ENCODE peak calls at places on chromosomes 6 and 20, in five cellular contexts. T, D, X, B and U are unnamed samples.
A peak's percentile ranks its signal among the peaks of the same experiment; 100 is the strongest.

GRCh38 chr20:17549131-17549530 is 18.0 kb upstream of the BFSP1 start:
- DNase-seq in B (no peak), D (no peak), T (no peak), X (no peak), U (no peak)

GRCh38 chr6:54718541-54719023 is 128.0 kb upstream of the FAM83B start:
- DNase-seq in T (no peak), D (no peak), X (no peak), B (no peak), U (no peak)

GRCh38 chr6:38160831-38161230 is 341.3 kb downstream of the ZFAND3 start:
- DNase-seq in B (no peak), D (no peak), T (no peak), X (no peak), U (no peak)

GRCh38 chr20:50460608-50461268 is 49.4 kb upstream of the PTPN1 start:
- DNase-seq in X (peak; percentile 91), T (peak; percentile 86), B (no peak), D (peak; percentile 84), U (peak; percentile 86)

GRCh38 chr20:43751167-43752050 is 24.6 kb upstream of the GTSF1L start:
- DNase-seq in D (no peak), T (no peak), B (peak; percentile 99), X (no peak), U (no peak)

GRCh38 chr6:169978615-169979161 is 227.3 kb downstream of the ERMARD start:
- DNase-seq in B (no peak), D (no peak), T (no peak), X (no peak), U (no peak)

GRCh38 chr6:12977851-12978250 is 261.3 kb downstream of the PHACTR1 start:
- DNase-seq in D (no peak), B (no peak), T (no peak), X (no peak), U (no peak)

GRCh38 chr6:130020892-130021483 is 2.6 kb downstream of the L3MBTL3 start:
- DNase-seq in T (peak; percentile 86), X (peak; percentile 81), D (peak; percentile 93), B (peak; percentile 72), U (peak; percentile 58)

GRCh38 chr6:164344801-164345291 is 930.3 kb downstream of the QKI start:
- DNase-seq in X (no peak), D (no peak), T (no peak), B (no peak), U (no peak)

DNA sequence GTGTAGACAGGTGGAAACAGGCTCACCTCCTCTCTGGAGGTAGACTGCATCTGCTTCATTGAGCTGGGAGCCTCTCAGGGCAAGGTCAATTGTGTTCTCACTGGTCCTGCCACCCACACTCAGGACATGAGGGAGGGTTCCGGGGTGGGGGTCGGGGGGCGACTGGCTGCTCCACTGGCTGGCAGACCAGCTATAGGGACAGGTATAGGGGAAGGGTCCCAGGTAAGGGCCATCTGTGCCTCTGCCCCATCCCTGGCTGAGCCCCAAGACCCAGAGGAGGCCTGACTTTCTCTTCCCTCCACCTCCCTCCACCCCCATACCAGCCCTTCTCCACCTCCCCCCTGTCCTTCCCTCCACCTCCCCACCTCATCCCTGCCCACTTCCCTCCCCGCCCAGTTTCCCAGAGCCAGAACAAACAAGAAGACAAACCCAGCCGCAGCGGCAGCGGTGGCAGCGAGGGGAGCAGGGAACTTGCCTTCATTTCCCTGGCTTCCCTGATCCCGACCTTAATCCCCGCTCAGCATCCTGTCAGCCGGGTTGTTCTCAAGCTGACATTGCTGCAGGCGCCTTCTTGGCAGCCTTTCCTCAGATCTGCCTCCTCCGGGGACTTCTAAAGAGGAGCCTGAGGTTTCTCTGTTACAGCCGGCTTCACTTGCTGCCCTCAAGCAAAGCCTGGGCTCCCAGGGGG is 18.3 kb upstream of the FOXP4 start:
- DNase-seq in B (no peak), X (peak; percentile 41), D (peak; percentile 48), T (no peak), U (no peak)
- TF ChIP-seq MYC in B (no peak), X (no peak), D (no peak), T (no peak), U (no peak)

DNA sequence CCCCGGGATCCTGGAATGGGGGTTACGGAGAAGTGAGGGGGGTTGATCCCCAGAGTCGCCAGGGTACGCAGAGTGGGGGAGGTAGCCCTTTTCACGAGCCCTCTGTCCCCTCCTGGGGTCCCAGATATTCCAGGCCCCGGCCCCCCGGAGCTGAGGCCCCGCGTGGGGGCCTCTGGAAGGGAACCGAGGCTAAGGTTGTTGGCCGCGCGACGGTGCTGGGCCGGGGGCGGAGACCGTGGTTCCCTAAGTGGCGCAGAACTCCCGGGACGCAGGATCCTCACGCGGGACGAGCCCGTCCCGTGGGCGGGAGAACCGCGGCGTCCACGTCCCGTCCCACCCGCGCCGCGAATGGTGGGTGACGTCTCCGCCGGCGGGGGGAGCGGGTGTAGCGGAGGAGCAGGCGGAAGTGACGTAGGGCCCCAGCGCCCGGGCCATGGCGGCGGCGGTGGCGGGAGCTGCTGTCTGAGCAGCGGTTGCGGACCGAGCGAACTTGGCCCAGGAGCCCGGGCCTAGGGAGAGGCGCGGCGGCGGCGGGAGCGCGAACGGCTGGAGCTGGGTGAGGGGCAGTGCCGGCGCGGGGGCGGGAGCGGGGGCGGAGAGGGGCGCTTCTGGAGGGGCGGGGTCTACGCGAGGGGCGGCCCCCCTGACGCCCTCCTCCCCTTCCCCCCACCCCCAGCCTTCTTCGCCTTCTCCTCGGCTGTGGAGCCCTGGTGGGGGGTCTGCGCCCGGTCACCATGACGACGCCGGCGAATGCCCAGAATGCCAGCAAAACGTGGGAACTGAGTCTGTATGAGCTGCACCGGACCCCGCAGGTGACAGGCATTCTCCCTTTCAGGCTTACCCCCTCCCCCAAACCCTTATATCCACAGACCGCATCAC is at the start of gene RING1:
- DNase-seq in B (no peak), D (peak; percentile 79), X (peak; percentile 59), T (peak; percentile 57), U (peak; percentile 97)
- H3K4me1 ChIP-seq in B (peaks cover 25% of the 10 kb centered on the region), D (peaks cover 28% of the 10 kb centered on the region), X (peaks cover 58% of the 10 kb centered on the region), T (peaks cover 38% of the 10 kb centered on the region), U (peaks cover 63% of the 10 kb centered on the region)

DNA sequence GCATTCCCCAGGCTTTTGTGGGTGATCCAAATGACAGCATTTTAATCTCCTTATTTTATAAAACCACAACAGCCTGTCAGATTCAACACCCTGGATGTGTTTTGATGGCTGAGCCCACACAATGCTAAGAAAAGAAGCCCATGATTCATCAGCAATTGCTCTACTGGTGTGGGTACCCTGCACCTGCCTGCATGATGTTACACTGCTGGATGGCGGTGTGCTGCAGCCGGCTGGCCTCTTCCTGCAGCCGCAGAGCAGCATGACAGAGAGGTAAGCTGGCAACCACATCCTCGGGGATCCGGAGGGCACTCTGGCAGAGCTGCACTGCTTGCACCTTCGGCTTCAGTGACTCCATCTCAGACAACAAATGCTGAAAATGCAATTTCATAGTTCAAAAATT is 327.5 kb downstream of the SYNE1 start:
- DNase-seq in T (no peak), B (no peak), X (no peak), D (no peak), U (no peak)
- TF ChIP-seq MYC in T (no peak), B (no peak), X (no peak), D (no peak), U (no peak)

GRCh38 chr6:36971926-36972673 is 13.9 kb downstream of the MTCH1 start:
- DNase-seq in T (no peak), B (no peak), X (no peak), D (no peak), U (no peak)
- H3K4me1 ChIP-seq in T (no peaks in the 10 kb centered on the region), B (no peaks in the 10 kb centered on the region), X (no peaks in the 10 kb centered on the region), D (no peaks in the 10 kb centered on the region), U (peaks cover 3% of the 10 kb centered on the region)

GRCh38 chr6:141540207-141540606 is 592.5 kb upstream of the GJE1 start:
- DNase-seq in B (no peak), X (no peak), T (no peak), D (no peak), U (no peak)

GRCh38 chr6:141541766-141542324 is 590.9 kb upstream of the GJE1 start:
- DNase-seq in D (peak; percentile 44), X (no peak), T (no peak), B (no peak), U (no peak)

GRCh38 chr6:141539617-141540016 is 593.1 kb upstream of the GJE1 start:
- DNase-seq in X (no peak), D (no peak), B (no peak), T (no peak), U (no peak)
- TF ChIP-seq MYC in X (no peak), D (no peak), B (no peak), T (no peak), U (no peak)

GRCh38 chr6:159972506-159973268 is 3.8 kb downstream of the IGF2R start:
- DNase-seq in X (no peak), B (no peak), D (no peak), T (no peak), U (no peak)

GRCh38 chr6:159974932-159975331 is 6.0 kb downstream of the IGF2R start:
- DNase-seq in X (no peak), T (no peak), D (no peak), B (no peak), U (no peak)

GRCh38 chr6:159971341-159972178 is 2.7 kb downstream of the IGF2R start:
- DNase-seq in D (no peak), B (no peak), T (no peak), X (no peak), U (no peak)

GRCh38 chr6:159973951-159974350 is 5.1 kb downstream of the IGF2R start:
- DNase-seq in T (peak; percentile 30), X (peak; percentile 64), B (no peak), D (no peak), U (peak; percentile 84)

DNA sequence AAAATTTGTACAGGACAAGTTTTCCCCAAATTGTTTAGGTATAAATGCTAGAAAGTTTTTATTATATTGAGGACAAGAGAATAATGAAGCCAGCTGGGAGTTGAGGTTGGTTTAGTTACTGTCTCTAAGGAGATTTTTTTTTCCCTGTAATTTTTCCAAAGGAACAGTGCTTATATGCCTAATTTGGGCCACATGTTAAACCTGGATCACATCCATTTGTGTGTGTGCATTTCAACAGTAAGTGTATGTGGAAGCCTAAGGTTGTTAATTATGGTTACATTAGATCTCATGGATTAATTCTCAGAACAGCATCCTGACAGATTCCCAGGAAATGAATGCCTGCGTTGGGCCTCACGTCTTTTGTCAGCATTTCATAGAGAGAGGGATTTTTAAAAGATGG is 4.5 kb downstream of the IGF2R start:
- DNase-seq in B (no peak), X (no peak), D (no peak), T (no peak), U (no peak)
- H3K4me1 ChIP-seq in B (peaks cover 21% of the 10 kb centered on the region), X (peaks cover 74% of the 10 kb centered on the region), D (peaks cover 8% of the 10 kb centered on the region), T (peaks cover 27% of the 10 kb centered on the region), U (peaks cover 68% of the 10 kb centered on the region)

GRCh38 chr20:21516180-21516567 is 2.3 kb upstream of the NKX2-2 start:
- DNase-seq in X (no peak), T (no peak), D (no peak), B (no peak), U (no peak)

GRCh38 chr20:21519136-21519584 is 5.3 kb upstream of the NKX2-2 start:
- DNase-seq in X (no peak), B (no peak), T (no peak), D (no peak), U (no peak)

GRCh38 chr20:21517566-21518277 is 3.9 kb upstream of the NKX2-2 start:
- DNase-seq in B (no peak), X (no peak), D (no peak), T (no peak), U (no peak)

GRCh38 chr20:21516861-21517565 is 3.1 kb upstream of the NKX2-2 start:
- DNase-seq in T (no peak), B (no peak), D (no peak), X (no peak), U (no peak)

GRCh38 chr20:21518292-21518991 is 4.6 kb upstream of the NKX2-2 start:
- DNase-seq in B (no peak), D (no peak), X (no peak), T (no peak), U (no peak)
- TF ChIP-seq MYC in B (no peak), D (no peak), X (no peak), T (no peak), U (no peak)

GRCh38 chr20:10076126-10077080 is 41.6 kb downstream of the ANKEF1 start:
- DNase-seq in D (peak; percentile 93), T (peak; percentile 68), X (no peak), B (no peak), U (no peak)
- H3K4me1 ChIP-seq in D (peaks cover 43% of the 10 kb centered on the region), T (peaks cover 59% of the 10 kb centered on the region), X (peaks cover 14% of the 10 kb centered on the region), B (no peaks in the 10 kb centered on the region), U (no peaks in the 10 kb centered on the region)